ENCODE peak calls at places on chromosomes 4 and X, in nine cellular contexts. W is glutamatergic neuron, C is AG09309, M is RKO, Y is amygdala, G is hypothalamus, B is GM23338, I is NCI-H2081, A is A549. T is an unnamed sample.

GRCh38 chr4:24262616-24263015 is 321.7 kb downstream of the DHX15 start:
- DNase-seq in B (no peak), Y (no peak), A (no peak), M (no peak), C (no peak), I (no peak), W (no peak), G (no peak), T (no peak)

GRCh38 chrX:12241026-12241425 is 102.8 kb downstream of the FRMPD4 start:
- DNase-seq in C (no peak), I (no peak), Y (no peak), M (no peak), G (no peak), A (no peak), W (no peak), B (no peak), T (no peak)

GRCh38 chrX:153981771-153982533 is 9.4 kb downstream of the TMEM187 start:
- DNase-seq in G (no peak), I (no peak), W (no peak), C (no peak), B (no peak), M (no peak), Y (no peak), A (no peak), T (peak; percentile 37)

GRCh38 chr4:154743683-154744340 is at the start of gene LRAT:
- DNase-seq in A (peak; percentile 10), G (peak; percentile 9), C (no peak), B (peak; percentile 94), I (peak; percentile 81), W (peak; percentile 77), M (no peak), Y (no peak), T (no peak)

GRCh38 chr4:83771113-83771705 is 235.3 kb downstream of the GPAT3 start:
- DNase-seq in A (peak; percentile 59), W (peak; percentile 54), Y (peak; percentile 2), M (peak; percentile 66), C (peak; percentile 29), I (peak; percentile 30), B (peak; percentile 82), G (peak; percentile 4), T (no peak)

GRCh38 chr4:181559637-181560036 is 683.6 kb upstream of the TENM3 start:
- DNase-seq in G (no peak), A (no peak), Y (no peak), M (no peak), B (no peak), I (no peak), C (no peak), W (no peak), T (no peak)

GRCh38 chr4:153204247-153205027 is at the start of gene TRIM2:
- DNase-seq in Y (peak; percentile 78), I (peak; percentile 15), A (no peak), W (no peak), C (no peak), B (peak; percentile 95), M (no peak), G (peak; percentile 51), T (no peak)

GRCh38 chrX:133648594-133648993 is 233.3 kb upstream of the GPC4 start:
- DNase-seq in G (no peak), W (no peak), I (no peak), B (no peak), M (no peak), A (no peak), Y (no peak), C (no peak), T (no peak)

GRCh38 chr4:123443401-123444297 is 47.1 kb downstream of the SPRY1 start:
- DNase-seq in I (no peak), G (no peak), Y (no peak), C (no peak), A (no peak), B (peak; percentile 32), W (no peak), M (no peak), T (no peak)

GRCh38 chrX:69740317-69740716 is 124.4 kb downstream of the EDA start:
- DNase-seq in W (no peak), A (no peak), I (no peak), Y (no peak), M (no peak), B (no peak), C (no peak), G (no peak), T (no peak)

GRCh38 chr4:121950680-121951569 is 935 bp downstream of the TRPC3 start:
- DNase-seq in B (peak; percentile 44), A (no peak), G (no peak), Y (no peak), M (no peak), I (peak; percentile 1), W (peak; percentile 23), C (no peak), T (peak; percentile 17)

GRCh38 chr4:30714408-30715031 is 5.6 kb upstream of the PCDH7 start:
- DNase-seq in C (no peak), M (peak; percentile 81), B (peak; percentile 88), I (peak; percentile 46), Y (no peak), A (peak; percentile 45), G (peak; percentile 17), W (peak; percentile 68), T (no peak)

GRCh38 chrX:119624417-119624816 is 18.2 kb upstream of the NKRF start:
- DNase-seq in G (no peak), W (no peak), M (no peak), B (no peak), Y (no peak), C (no peak), A (no peak), I (no peak), T (no peak)

GRCh38 chr4:8555716-8556115 is 24.5 kb upstream of the GPR78 start:
- DNase-seq in Y (no peak), B (no peak), A (no peak), G (no peak), M (no peak), C (no peak), W (no peak), I (no peak), T (no peak)

GRCh38 chr4:147682755-147683154 is 1.2 kb downstream of the PRMT9 start:
- DNase-seq in C (no peak), A (no peak), W (no peak), I (peak; percentile 0), Y (no peak), M (peak; percentile 16), G (no peak), B (no peak), T (no peak)

GRCh38 chr4:177185151-177185550 is 124.5 kb upstream of the NEIL3 start:
- DNase-seq in M (no peak), G (no peak), Y (no peak), A (no peak), C (no peak), B (no peak), W (no peak), I (no peak), T (no peak)

GRCh38 chr4:52660643-52661042 is 1.5 kb upstream of the USP46 start:
- DNase-seq in Y (no peak), C (no peak), W (no peak), I (no peak), A (no peak), G (no peak), M (no peak), B (no peak), T (no peak)

GRCh38 chrX:148412006-148412405 is 88.4 kb upstream of the AFF2 start:
- DNase-seq in M (no peak), I (no peak), G (no peak), W (no peak), C (no peak), A (no peak), Y (no peak), B (no peak), T (no peak)